ENCODE peak calls at places on chromosomes 13 and 19, in seven cellular contexts. T is cardiac fibroblast, R is choroid plexus epithelial cell, C is mucosa of descending colon, U is brain microvascular endothelial cell, S is kidney epithelial cell, X is A549. P is an unnamed sample.

GRCh38 chr19:3591876-3592613 is 6.8 kb downstream of the GIPC3 start:
- DNase-seq in T (peak), R (no peak), C (no peak), U (no peak), S (no peak), X (no peak), P (no peak)

GRCh38 chr13:44396963-44397580 is 23.4 kb downstream of the SERP2 start:
- DNase-seq in T (peak), R (peak), C (no peak), U (peak), S (peak), X (no peak), P (no peak)

GRCh38 chr19:10118960-10119359 is 739 bp downstream of the EIF3G start:
- DNase-seq in T (no peak), R (no peak), C (no peak), U (no peak), S (no peak), X (no peak), P (no peak)

GRCh38 chr19:12065100-12065538 is 588 bp downstream of the ZNF844 start:
- DNase-seq in T (peak), R (peak), C (no peak), U (peak), S (no peak), X (no peak), P (no peak)

GRCh38 chr13:30681489-30682242 is 53.7 kb upstream of the ALOX5AP start:
- DNase-seq in T (peak), R (peak), C (no peak), U (peak), S (no peak), X (no peak), P (peak)

GRCh38 chr19:5990289-5990797 is 12.4 kb upstream of the RANBP3 start:
- DNase-seq in T (no peak), R (no peak), C (no peak), U (no peak), S (no peak), X (peak), P (no peak)

GRCh38 chr13:70747305-70747704 is 639.1 kb upstream of the KLHL1 start:
- DNase-seq in T (no peak), R (peak), C (no peak), U (no peak), S (no peak), X (no peak), P (no peak)

GRCh38 chr13:49627831-49628652 is at the start of gene ARL11:
- DNase-seq in T (no peak), R (no peak), C (peak), U (no peak), S (no peak), X (no peak), P (no peak)

GRCh38 chr13:67437246-67437645 is 207.1 kb upstream of the PCDH9 start:
- DNase-seq in T (no peak), R (no peak), C (no peak), U (no peak), S (no peak), X (no peak), P (no peak)

GRCh38 chr13:113978741-113979481 is 5.0 kb upstream of the C13orf46 start:
- DNase-seq in T (no peak), R (no peak), C (peak), U (no peak), S (no peak), X (no peak), P (no peak)

GRCh38 chr13:77859450-77859849 is 59.2 kb downstream of the EDNRB start:
- DNase-seq in T (peak), R (peak), C (no peak), U (no peak), S (no peak), X (no peak), P (no peak)

GRCh38 chr19:38942471-38943181 is 11.9 kb downstream of the MRPS12 start:
- DNase-seq in T (no peak), R (no peak), C (no peak), U (no peak), S (no peak), X (no peak), P (no peak)
- TF ChIP-seq CTCF in T (no peak), R (no peak), C (no peak), U (no peak), S (no peak), X (no peak), P (no peak)

DNA sequence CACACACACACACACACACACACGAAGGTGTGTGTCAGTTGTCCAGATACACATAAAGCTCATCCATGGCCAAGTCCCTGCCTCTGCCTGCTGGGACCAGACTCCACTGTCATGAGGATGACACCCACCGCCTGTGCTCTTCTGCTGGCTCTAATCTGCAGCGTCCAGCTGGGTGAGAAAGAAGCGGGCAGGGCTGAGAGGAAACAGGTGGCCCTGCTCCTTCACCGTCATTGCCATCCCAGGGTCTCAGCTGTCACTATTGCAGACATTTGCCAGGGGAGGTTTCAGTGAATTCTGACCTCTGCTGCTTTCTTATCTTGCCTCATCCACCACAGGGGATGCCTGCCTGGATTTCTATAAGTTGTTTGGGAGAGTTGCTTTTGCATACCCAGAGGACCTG is 31.4 kb downstream of the SCGB2B2 start:
- DNase-seq in T (no peak), R (no peak), C (no peak), U (no peak), S (no peak), X (no peak), P (no peak)
- H3K4me3 ChIP-seq in T (no peak), R (no peak), C (no peak), U (no peak), S (no peak), X (no peak), P (no peak)

DNA sequence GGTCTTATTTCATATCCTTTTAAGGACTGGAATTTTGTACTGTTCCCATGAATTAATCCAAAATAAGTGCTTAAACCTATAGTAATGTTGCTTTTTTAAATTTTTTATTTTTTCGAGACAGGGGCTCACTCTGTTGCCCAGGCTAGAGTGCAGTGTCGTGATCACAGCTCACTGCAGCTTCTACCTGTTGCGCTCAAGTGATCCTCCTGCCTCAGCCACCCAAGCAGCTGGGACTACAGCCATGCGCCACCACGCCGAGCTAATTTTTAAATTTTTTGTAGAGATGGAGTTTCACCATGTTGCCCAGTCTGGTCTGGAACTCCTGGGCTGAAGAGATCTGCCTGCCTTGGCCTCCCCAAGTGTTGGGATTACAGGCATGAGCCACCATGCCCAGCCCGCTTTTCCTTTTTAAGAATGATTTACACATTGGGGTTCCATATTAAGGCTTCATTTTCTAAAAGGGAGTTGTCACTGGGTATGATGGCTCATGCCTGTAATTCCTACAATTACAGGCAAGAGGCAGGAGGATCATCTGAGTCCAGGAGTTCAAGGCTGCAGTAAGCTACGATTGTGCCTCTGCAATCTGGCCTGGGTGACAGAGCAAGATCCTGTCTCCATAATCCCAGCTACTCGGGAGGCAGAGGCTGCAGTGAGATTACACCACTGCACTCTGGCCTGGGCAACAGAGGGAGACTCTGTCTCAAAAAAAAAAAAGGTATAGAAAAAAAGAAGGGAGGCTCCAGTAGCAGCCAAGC is 28.3 kb upstream of the AKT2 start:
- DNase-seq in T (no peak), R (no peak), C (no peak), U (no peak), S (no peak), X (no peak), P (no peak)
- TF ChIP-seq CTCF in T (no peak), R (no peak), C (no peak), U (no peak), S (no peak), X (no peak), P (no peak)

GRCh38 chr19:37991841-37992248 is 84.8 kb downstream of the SIPA1L3 start:
- DNase-seq in T (no peak), R (peak), C (no peak), U (no peak), S (no peak), X (no peak), P (no peak)
- H3K4me3 ChIP-seq in T (no peak), R (no peak), C (no peak), U (no peak), S (no peak), X (no peak), P (no peak)

GRCh38 chr13:36148436-36148835 is 17.3 kb upstream of the DCLK1 start:
- DNase-seq in T (no peak), R (peak), C (no peak), U (no peak), S (no peak), X (no peak), P (no peak)
- TF ChIP-seq CTCF in T (no peak), R (no peak), C (no peak), U (no peak), S (no peak), X (no peak), P (no peak)

GRCh38 chr19:18098891-18099622 is 1.5 kb downstream of the MAST3 start:
- DNase-seq in T (no peak), R (no peak), C (peak), U (no peak), S (no peak), X (no peak), P (no peak)
- H3K4me3 ChIP-seq in T (no peak), R (no peak), C (no peak), U (no peak), S (no peak), X (no peak), P (no peak)

DNA sequence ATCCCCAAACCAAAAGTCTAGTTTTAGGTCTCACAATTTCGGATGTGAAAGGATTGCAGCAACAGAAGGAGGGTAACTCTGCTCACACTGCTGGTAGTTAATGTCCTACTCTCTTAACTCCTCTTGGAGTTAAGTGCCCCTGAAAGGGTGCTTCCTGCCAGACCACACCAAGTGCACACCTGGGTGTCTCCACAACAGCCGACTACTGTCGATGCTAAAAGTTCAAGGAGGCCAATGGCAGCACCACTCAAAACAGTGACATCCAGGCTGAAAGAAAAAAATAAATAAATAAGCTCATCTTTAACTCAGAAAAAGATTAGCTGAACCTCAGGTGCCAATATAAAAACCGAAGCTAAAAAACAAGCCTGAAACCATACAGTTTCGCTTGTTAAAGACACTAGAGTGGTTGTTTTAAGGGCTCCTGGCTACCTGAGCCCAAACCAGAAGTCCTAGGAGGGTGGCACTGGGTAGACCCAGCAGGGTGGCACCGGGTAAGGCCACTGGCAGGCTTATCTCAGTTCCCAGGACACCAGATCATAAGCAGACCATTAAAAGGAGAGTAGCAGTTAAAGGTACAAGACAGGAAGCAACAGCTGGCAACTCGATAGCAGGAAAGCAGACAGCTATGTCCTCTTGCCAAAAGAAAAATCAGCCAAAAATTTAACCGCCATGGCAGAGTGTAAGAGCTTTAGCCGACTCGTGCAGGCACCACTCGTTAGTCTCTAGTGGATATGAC is 39.3 kb downstream of the BRD4 start:
- DNase-seq in T (peak), R (no peak), C (no peak), U (no peak), S (no peak), X (no peak), P (no peak)
- TF ChIP-seq CTCF in T (no peak), R (no peak), C (no peak), U (no peak), S (no peak), X (no peak), P (no peak)